ENCODE peak calls at places on chromosomes 4 and X, in nine cellular contexts. V is neural crest cell, R is mesothelial cell of epicardium, L is fibroblast of pulmonary artery, Q is BE2C, C is MM.1S, K is HFF-Myc, J is cardiac muscle cell, F is fibroblast of lung. D is an unnamed sample.

GRCh38 chrX:5876984-5877655 is 351.5 kb downstream of the NLGN4X start:
- DNase-seq in V (peak), R (peak), K (no peak), J (no peak), L (no peak), Q (no peak), F (no peak), C (peak), D (no peak)

GRCh38 chr4:48342559-48342878 is 1.2 kb downstream of the SLAIN2 start:
- DNase-seq in F (peak), C (peak), V (no peak), J (no peak), R (no peak), Q (no peak), L (no peak), K (no peak), D (no peak)

GRCh38 chr4:66035701-66036100 is 365.4 kb upstream of the EPHA5 start:
- DNase-seq in V (no peak), F (no peak), C (no peak), L (no peak), J (no peak), Q (no peak), R (no peak), K (no peak), D (no peak)

GRCh38 chr4:121939690-121940089 is 12.2 kb downstream of the TRPC3 start:
- DNase-seq in C (no peak), V (no peak), F (peak), J (no peak), Q (no peak), R (no peak), K (no peak), L (no peak), D (no peak)

GRCh38 chrX:7788334-7788733 is 54.6 kb upstream of the VCX start:
- DNase-seq in L (no peak), V (no peak), J (no peak), K (no peak), R (no peak), F (no peak), Q (no peak), C (no peak), D (no peak)

GRCh38 chrX:71250856-71251255 is 3.1 kb downstream of the ZMYM3 start:
- DNase-seq in V (no peak), F (no peak), K (no peak), J (no peak), R (no peak), L (no peak), C (no peak), Q (no peak), D (no peak)

GRCh38 chr4:6208416-6208815 is 8.1 kb upstream of the JAKMIP1 start:
- DNase-seq in K (no peak), L (no peak), V (no peak), J (no peak), R (no peak), Q (no peak), C (no peak), F (no peak), D (no peak)

GRCh38 chr4:128379860-128380259 is 92.2 kb upstream of the PGRMC2 start:
- DNase-seq in J (peak), V (no peak), F (peak), C (peak), R (no peak), L (peak), Q (peak), K (no peak), D (peak)

GRCh38 chrX:23644744-23645143 is 22.5 kb upstream of the PRDX4 start:
- DNase-seq in L (no peak), V (no peak), F (no peak), J (no peak), K (no peak), C (no peak), Q (no peak), R (no peak), D (no peak)

GRCh38 chr4:7335363-7336066 is 99.2 kb downstream of the PSAPL1 start:
- DNase-seq in L (peak), J (peak), K (no peak), C (peak), Q (peak), V (peak), F (peak), R (peak), D (peak)

GRCh38 chr4:83255584-83255983 is 29.0 kb downstream of the COQ2 start:
- DNase-seq in J (peak), F (peak), Q (no peak), V (no peak), K (peak), R (no peak), L (peak), C (no peak), D (no peak)

GRCh38 chr4:11402192-11402591 is 26.5 kb downstream of the HS3ST1 start:
- DNase-seq in C (peak), J (no peak), Q (no peak), V (no peak), R (no peak), K (no peak), L (no peak), F (no peak), D (no peak)

GRCh38 chr4:151267104-151267503 is 9.9 kb upstream of the PRSS48 start:
- DNase-seq in K (no peak), V (no peak), R (no peak), C (no peak), L (no peak), J (no peak), Q (no peak), F (no peak), D (no peak)

GRCh38 chr4:161540265-161540664 is 623.5 kb downstream of the FSTL5 start:
- DNase-seq in J (no peak), V (no peak), Q (no peak), R (no peak), K (no peak), L (no peak), C (no peak), F (no peak), D (no peak)

GRCh38 chrX:75746891-75747639 is 38.0 kb downstream of the MAGEE2 start:
- DNase-seq in R (no peak), J (peak), V (peak), K (no peak), C (no peak), L (peak), F (peak), Q (peak), D (peak)

GRCh38 chr4:61489927-61490326 is 289.8 kb downstream of the ADGRL3 start:
- DNase-seq in K (no peak), V (no peak), C (no peak), R (no peak), J (no peak), Q (no peak), L (no peak), F (no peak), D (no peak)

GRCh38 chr4:83535945-83536648 is at the start of gene GPAT3:
- DNase-seq in R (peak), C (peak), Q (peak), V (peak), J (peak), F (peak), K (no peak), L (peak), D (peak)

GRCh38 chr4:10951306-10951705 is 266.7 kb upstream of the CLNK start:
- DNase-seq in L (no peak), C (no peak), J (no peak), Q (no peak), F (no peak), V (no peak), R (no peak), K (no peak), D (no peak)

GRCh38 chr4:14783011-14783877 is 219.0 kb upstream of the CPEB2 start:
- DNase-seq in L (peak), V (no peak), J (no peak), F (peak), K (no peak), C (peak), Q (no peak), R (no peak), D (no peak)

GRCh38 chr4:187612211-187612780 is 383.3 kb upstream of the ZFP42 start:
- DNase-seq in K (no peak), J (no peak), V (no peak), F (peak), R (no peak), L (no peak), C (no peak), Q (no peak), D (no peak)

GRCh38 chr4:76601791-76602190 is 166.8 kb downstream of the SHROOM3 start:
- DNase-seq in C (peak), R (no peak), K (no peak), V (no peak), F (no peak), L (peak), Q (no peak), J (peak), D (no peak)

GRCh38 chr4:143375326-143376073 is 38.8 kb downstream of the GAB1 start:
- DNase-seq in J (no peak), Q (peak), K (no peak), V (no peak), F (peak), L (peak), C (peak), R (no peak), D (no peak)

GRCh38 chr4:145731026-145731425 is 51.1 kb downstream of the C4orf51 start:
- DNase-seq in L (peak), K (no peak), J (peak), V (no peak), F (peak), Q (peak), R (no peak), C (no peak), D (no peak)

GRCh38 chr4:79964020-79964714 is 108.9 kb downstream of the ANTXR2 start:
- DNase-seq in R (no peak), L (no peak), C (no peak), F (no peak), K (no peak), V (no peak), J (no peak), Q (no peak), D (no peak)

GRCh38 chr4:102356562-102357202 is 11.4 kb upstream of the SLC39A8 start:
- DNase-seq in L (no peak), V (no peak), K (no peak), C (no peak), F (no peak), J (no peak), R (no peak), Q (no peak), D (no peak)

GRCh38 chrX:44675364-44676024 is 132.8 kb upstream of the FUNDC1 start:
- DNase-seq in J (peak), L (peak), V (no peak), Q (peak), C (no peak), K (peak), R (peak), F (peak), D (no peak)

GRCh38 chr4:80271806-80272205 is 5.3 kb downstream of the FGF5 start:
- DNase-seq in F (peak), K (no peak), V (no peak), L (peak), R (no peak), C (no peak), Q (no peak), J (peak), D (no peak)

GRCh38 chrX:112147206-112147605 is 64.6 kb upstream of the TRPC5 start:
- DNase-seq in K (no peak), F (no peak), R (no peak), J (no peak), L (peak), C (peak), V (peak), Q (peak), D (no peak)

GRCh38 chrX:2498781-2499302 is 1.9 kb downstream of the DHRSX start:
- DNase-seq in K (no peak), J (peak), L (peak), F (peak), C (no peak), V (no peak), R (no peak), Q (no peak), D (no peak)

GRCh38 chrX:154819771-154820341 is 14.6 kb upstream of the MPP1 start:
- DNase-seq in C (no peak), R (no peak), L (no peak), F (no peak), Q (no peak), J (no peak), V (no peak), K (no peak), D (no peak)

DNA sequence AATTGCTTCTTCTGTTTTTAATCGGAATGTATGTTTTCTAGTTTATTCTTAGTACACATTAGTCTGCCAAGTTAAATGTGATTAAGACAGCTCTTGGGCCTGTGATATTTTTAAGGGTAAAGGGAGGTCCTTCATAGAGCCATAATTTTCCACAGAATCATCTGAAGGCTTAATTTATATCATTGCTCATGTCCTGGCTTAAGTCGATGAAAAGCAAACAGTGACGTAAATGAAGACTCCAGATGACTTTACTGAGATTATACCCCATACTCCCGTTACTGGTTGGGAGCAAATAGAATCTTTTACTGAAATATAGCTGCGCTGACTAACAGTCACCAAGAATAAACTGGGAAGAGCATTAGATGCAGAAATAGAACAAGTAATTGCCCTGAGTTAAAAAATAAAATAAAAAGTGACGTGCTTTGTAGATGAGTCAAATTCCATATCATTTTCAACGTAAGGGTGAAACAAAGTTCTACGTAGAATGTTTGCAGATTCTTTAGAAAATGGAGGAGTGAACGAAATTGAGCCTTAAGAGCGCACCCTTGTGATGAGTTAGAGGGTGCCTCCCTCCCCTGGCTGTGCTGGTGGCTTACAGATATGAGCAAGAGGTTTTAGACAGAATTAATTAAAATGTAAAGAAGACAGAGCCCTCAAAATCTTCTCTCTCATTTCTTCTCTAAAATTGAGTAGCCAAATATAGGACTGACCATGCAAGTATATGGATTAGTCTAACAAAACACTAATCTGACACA is 30.0 kb upstream of the LGI2 start:
- DNase-seq in F (peak), J (peak), R (no peak), C (no peak), L (peak), V (no peak), K (no peak), Q (no peak), D (no peak)
- TF ChIP-seq CTCF in F (no peak), J (peak), R (no peak), C (no peak), L (peak), V (no peak), K (no peak), Q (no peak), D (no peak)

GRCh38 chrX:132940727-132941162 is 17.7 kb downstream of the HS6ST2 start:
- DNase-seq in R (no peak), L (no peak), F (no peak), K (no peak), C (peak), J (no peak), Q (no peak), V (no peak), D (no peak)
- TF ChIP-seq CTCF in R (no peak), L (peak), F (no peak), K (no peak), C (peak), J (no peak), Q (peak), V (peak), D (no peak)

DNA sequence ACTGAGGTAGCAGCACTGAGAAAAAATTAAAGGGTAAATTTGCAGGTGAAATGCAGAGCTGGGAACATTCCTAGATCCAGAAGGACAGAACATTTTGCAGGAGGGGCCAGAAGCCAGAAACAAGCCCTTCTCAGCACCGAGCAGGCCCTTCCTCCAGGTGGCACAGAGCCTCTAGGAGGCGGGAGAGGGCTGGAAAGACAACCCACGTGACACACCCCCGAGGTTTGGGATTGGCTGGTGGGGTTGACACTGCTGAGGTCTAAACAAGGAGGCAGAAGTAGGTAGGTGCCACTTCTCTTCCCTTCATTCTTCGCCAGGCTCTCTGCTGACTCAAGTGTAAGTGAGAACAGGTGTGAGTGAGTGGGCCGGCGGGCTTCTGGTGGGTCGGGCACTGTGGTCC is at the start of gene PAGE4:
- DNase-seq in F (no peak), C (no peak), K (no peak), Q (peak), V (no peak), J (no peak), R (no peak), L (no peak), D (no peak)
- TF ChIP-seq CTCF in F (no peak), C (no peak), K (no peak), Q (no peak), V (no peak), J (no peak), R (no peak), L (no peak), D (no peak)

DNA sequence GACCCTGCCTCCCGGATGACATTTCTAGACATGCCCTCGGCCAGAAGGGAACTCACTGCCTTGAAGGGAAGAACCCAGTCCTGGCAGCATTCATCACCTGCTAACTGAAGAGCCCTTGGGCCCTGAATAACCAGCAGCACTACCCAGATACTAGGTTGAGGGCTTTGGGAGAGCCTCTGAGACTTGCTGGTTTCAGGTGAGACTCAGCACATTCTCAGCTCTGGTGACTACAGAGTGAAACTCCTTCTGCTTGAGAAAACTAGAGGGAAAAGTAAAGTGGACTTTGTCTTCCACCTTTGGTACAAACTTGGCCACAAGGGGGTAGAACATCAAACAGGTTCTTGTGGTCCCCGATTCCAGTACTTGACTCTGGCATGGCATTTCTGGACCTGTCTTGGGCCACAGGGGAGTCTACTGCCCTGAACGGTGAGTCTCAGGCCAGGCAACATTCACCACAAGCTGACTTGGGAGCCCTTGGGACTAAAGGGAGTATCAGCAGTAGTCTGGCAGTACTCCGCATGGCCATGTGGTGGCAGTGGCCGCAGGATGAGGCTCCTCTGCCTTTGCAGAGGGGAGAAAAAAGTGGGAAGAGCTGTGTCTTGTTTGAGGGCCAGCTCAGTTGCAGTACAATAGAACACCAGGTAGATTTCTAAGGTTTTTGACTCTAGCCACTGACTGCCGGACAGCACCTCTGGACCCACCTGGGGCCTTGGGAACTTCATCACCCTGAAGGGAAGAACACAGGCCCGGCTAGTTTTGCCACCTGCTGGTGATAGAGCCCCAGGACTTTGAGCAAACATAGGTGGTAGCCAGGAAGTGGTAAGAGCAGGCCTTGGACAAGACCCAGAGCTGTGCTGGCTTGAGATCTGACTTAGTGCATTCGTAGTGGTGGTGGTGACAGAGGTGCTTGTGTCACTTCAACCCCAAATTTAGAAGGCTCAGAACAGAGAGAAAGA is 414.8 kb downstream of the OPHN1 start:
- DNase-seq in F (peak), V (peak), L (peak), R (no peak), C (peak), K (no peak), Q (no peak), J (peak), D (no peak)
- TF ChIP-seq CTCF in F (peak), V (peak), L (peak), R (peak), C (peak), K (peak), Q (no peak), J (peak), D (peak)

GRCh38 chr4:39044947-39045734 is 12.9 kb upstream of the TMEM156 start:
- DNase-seq in K (no peak), J (peak), L (peak), V (peak), Q (peak), C (no peak), F (no peak), R (peak), D (peak)
- TF ChIP-seq CTCF in K (no peak), J (no peak), L (no peak), V (no peak), Q (no peak), C (no peak), F (no peak), R (no peak), D (no peak)

DNA sequence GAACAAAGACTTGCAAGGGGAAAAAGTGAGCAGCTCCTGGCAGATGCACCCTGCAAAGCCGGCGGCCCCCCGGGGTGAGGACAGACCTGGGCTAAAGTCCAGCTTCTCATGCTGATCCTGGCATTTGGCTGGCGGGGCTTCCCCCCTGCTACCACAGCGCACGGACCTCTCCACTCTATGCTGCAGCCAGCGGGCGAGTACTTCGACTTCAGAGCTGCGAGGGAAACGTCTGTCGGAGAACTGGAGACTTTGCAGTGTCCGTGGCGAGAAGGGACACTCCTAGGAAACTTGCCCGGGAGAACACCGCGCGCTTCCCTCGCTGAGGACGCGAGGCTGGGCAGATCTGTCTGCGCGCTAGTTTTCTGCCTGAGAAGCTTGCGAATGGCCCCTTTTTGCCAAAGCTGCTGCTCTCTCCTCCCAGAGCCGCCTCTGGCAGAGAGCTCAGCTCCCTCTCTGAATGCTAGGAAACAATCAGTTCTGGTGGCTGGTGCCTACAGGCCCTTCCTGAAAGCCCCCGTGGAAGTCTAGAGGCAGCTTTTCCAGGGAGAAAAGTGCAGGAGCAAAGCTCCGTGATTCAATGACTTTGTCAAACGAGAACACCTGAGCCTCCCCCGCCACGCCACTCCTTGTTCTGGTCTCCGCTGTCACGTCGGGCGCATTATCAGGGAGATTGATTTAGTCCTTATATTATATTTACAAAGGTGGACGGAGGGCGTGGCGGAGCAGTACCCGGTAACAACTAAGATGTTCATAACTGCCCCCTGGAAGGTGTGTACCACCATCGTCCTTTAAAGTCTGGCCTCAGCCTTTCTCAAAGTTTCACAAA is 284.0 kb downstream of the PACRGL start:
- DNase-seq in K (no peak), Q (peak), J (no peak), F (no peak), V (peak), R (peak), L (no peak), C (no peak), D (no peak)
- TF ChIP-seq CTCF in K (no peak), Q (no peak), J (no peak), F (no peak), V (no peak), R (no peak), L (no peak), C (no peak), D (no peak)

GRCh38 chr4:73922766-73923630 is 53.8 kb downstream of the CXCL1 start:
- DNase-seq in C (peak), J (peak), R (no peak), Q (no peak), V (no peak), K (no peak), F (peak), L (peak), D (no peak)
- TF ChIP-seq CTCF in C (peak), J (peak), R (no peak), Q (no peak), V (peak), K (peak), F (peak), L (peak), D (peak)

D was measured in lower lobe of right lung.